ENCODE peak calls at places on chromosome 21, in seven cellular contexts. M, G, O, Y, I, B and T are unnamed samples.

GRCh38 chr21:44083631-44084291 is 23.4 kb upstream of the PWP2 start:
- DNase-seq in M (no peak), G (no peak), O (peak), Y (no peak), I (peak), B (no peak), T (no peak)

GRCh38 chr21:45594721-45595489 is 48.6 kb upstream of the PCBP3 start:
- DNase-seq in M (no peak), G (no peak), O (no peak), Y (no peak), I (no peak), B (no peak), T (no peak)

GRCh38 chr21:36428789-36429671 is 43.8 kb downstream of the CHAF1B start:
- DNase-seq in M (no peak), G (no peak), O (no peak), Y (no peak), I (no peak), B (no peak), T (no peak)

GRCh38 chr21:29265690-29266479 is 32.8 kb upstream of the BACH1 start:
- DNase-seq in M (peak), G (no peak), O (peak), Y (no peak), I (no peak), B (no peak), T (no peak)

GRCh38 chr21:29499734-29500343 is 201.1 kb downstream of the BACH1 start:
- DNase-seq in M (no peak), G (no peak), O (peak), Y (no peak), I (no peak), B (peak), T (no peak)

GRCh38 chr21:45084121-45084520 is 9.7 kb downstream of the ADARB1 start:
- DNase-seq in M (no peak), G (no peak), O (no peak), Y (no peak), I (no peak), B (no peak), T (no peak)

GRCh38 chr21:15063821-15064575 is 802 bp downstream of the NRIP1 start:
- DNase-seq in M (peak), G (peak), O (peak), Y (peak), I (peak), B (peak), T (peak)

GRCh38 chr21:42523941-42524340 is 10.3 kb downstream of the SLC37A1 start:
- DNase-seq in M (no peak), G (no peak), O (no peak), Y (no peak), I (no peak), B (no peak), T (no peak)

GRCh38 chr21:27475363-27475955 is 508.6 kb upstream of the ADAMTS5 start:
- DNase-seq in M (no peak), G (no peak), O (no peak), Y (no peak), I (no peak), B (no peak), T (no peak)

GRCh38 chr21:42411197-42411869 is 7.6 kb downstream of the UBASH3A start:
- DNase-seq in M (no peak), G (no peak), O (peak), Y (no peak), I (no peak), B (peak), T (no peak)

GRCh38 chr21:37373539-37373938 is 7.0 kb downstream of the DYRK1A start:
- DNase-seq in M (no peak), G (no peak), O (peak), Y (no peak), I (no peak), B (no peak), T (no peak)

GRCh38 chr21:28884481-28884880 is 108.2 kb downstream of the LTN1 start:
- DNase-seq in M (no peak), G (no peak), O (no peak), Y (no peak), I (no peak), B (no peak), T (no peak)

GRCh38 chr21:34765619-34766018 is 96.8 kb downstream of the CLIC6 start:
- DNase-seq in M (no peak), G (no peak), O (no peak), Y (no peak), I (no peak), B (no peak), T (no peak)

GRCh38 chr21:31901342-31901741 is 28.5 kb downstream of the HUNK start:
- DNase-seq in M (no peak), G (peak), O (no peak), Y (no peak), I (peak), B (no peak), T (no peak)

GRCh38 chr21:15293251-15293650 is 228.5 kb upstream of the NRIP1 start:
- DNase-seq in M (peak), G (no peak), O (peak), Y (no peak), I (no peak), B (no peak), T (no peak)

GRCh38 chr21:24200052-24200451 is 1407.2 kb downstream of the MRPL39 start:
- DNase-seq in M (no peak), G (no peak), O (no peak), Y (no peak), I (no peak), B (no peak), T (no peak)

GRCh38 chr21:36463204-36463603 is 16.7 kb downstream of the CLDN14 start:
- DNase-seq in M (no peak), G (no peak), O (no peak), Y (no peak), I (no peak), B (no peak), T (no peak)

GRCh38 chr21:27220416-27220815 is 253.5 kb upstream of the ADAMTS5 start:
- DNase-seq in M (peak), G (no peak), O (no peak), Y (no peak), I (no peak), B (no peak), T (no peak)

GRCh38 chr21:44735821-44736220 is 24.4 kb upstream of the TSPEAR start:
- DNase-seq in M (no peak), G (no peak), O (no peak), Y (no peak), I (no peak), B (no peak), T (no peak)

GRCh38 chr21:17359781-17360180 is 153.1 kb upstream of the CXADR start:
- DNase-seq in M (no peak), G (no peak), O (peak), Y (no peak), I (no peak), B (no peak), T (no peak)

GRCh38 chr21:34690041-34690792 is 21.4 kb downstream of the CLIC6 start:
- DNase-seq in M (no peak), G (no peak), O (peak), Y (no peak), I (peak), B (no peak), T (no peak)

GRCh38 chr21:32360401-32360981 is 32.3 kb downstream of the URB1 start:
- DNase-seq in M (no peak), G (no peak), O (peak), Y (no peak), I (no peak), B (no peak), T (no peak)

GRCh38 chr21:38244885-38245869 is 11.6 kb upstream of the KCNJ15 start:
- DNase-seq in M (peak), G (no peak), O (peak), Y (no peak), I (no peak), B (no peak), T (no peak)

GRCh38 chr21:41247561-41247968 is 69.0 kb upstream of the FAM3B start:
- DNase-seq in M (peak), G (peak), O (peak), Y (no peak), I (peak), B (no peak), T (no peak)

GRCh38 chr21:29104239-29104708 is 26.2 kb upstream of the MAP3K7CL start:
- DNase-seq in M (no peak), G (no peak), O (peak), Y (no peak), I (no peak), B (no peak), T (no peak)

GRCh38 chr21:42096593-42096992 is 25.5 kb downstream of the UMODL1 start:
- DNase-seq in M (peak), G (no peak), O (no peak), Y (no peak), I (no peak), B (no peak), T (no peak)

GRCh38 chr21:34933609-34934345 is 115.3 kb downstream of the RUNX1 start:
- DNase-seq in M (no peak), G (no peak), O (no peak), Y (no peak), I (no peak), B (no peak), T (no peak)

GRCh38 chr21:34639882-34640788 is 25.2 kb upstream of the RCAN1 start:
- DNase-seq in M (peak), G (no peak), O (no peak), Y (no peak), I (no peak), B (no peak), T (no peak)

GRCh38 chr21:45263534-45263933 is 24.2 kb downstream of the POFUT2 start:
- DNase-seq in M (no peak), G (no peak), O (no peak), Y (no peak), I (no peak), B (no peak), T (no peak)

GRCh38 chr21:43925609-43926008 is 60.6 kb downstream of the AGPAT3 start:
- DNase-seq in M (no peak), G (no peak), O (peak), Y (peak), I (no peak), B (no peak), T (no peak)

GRCh38 chr21:44089001-44089911 is 17.9 kb upstream of the PWP2 start:
- DNase-seq in M (no peak), G (no peak), O (no peak), Y (no peak), I (peak), B (no peak), T (no peak)

GRCh38 chr21:45945868-45946210 is 35.7 kb upstream of the COL6A1 start:
- DNase-seq in M (no peak), G (no peak), O (no peak), Y (no peak), I (no peak), B (no peak), T (no peak)

GRCh38 chr21:26965091-26965566 is 1.8 kb downstream of the ADAMTS5 start:
- DNase-seq in M (no peak), G (peak), O (no peak), Y (no peak), I (no peak), B (no peak), T (no peak)

GRCh38 chr21:42556476-42556875 is 42.8 kb downstream of the SLC37A1 start:
- DNase-seq in M (no peak), G (no peak), O (no peak), Y (no peak), I (no peak), B (peak), T (no peak)

GRCh38 chr21:36841866-36842265 is 124.6 kb downstream of the HLCS start:
- DNase-seq in M (no peak), G (no peak), O (peak), Y (no peak), I (no peak), B (no peak), T (no peak)

GRCh38 chr21:45405271-45405818 is 380 bp downstream of the COL18A1 start:
- DNase-seq in M (peak), G (no peak), O (no peak), Y (peak), I (no peak), B (no peak), T (peak)

GRCh38 chr21:26966978-26967913 is at the start of gene ADAMTS5:
- DNase-seq in M (peak), G (no peak), O (peak), Y (peak), I (peak), B (peak), T (peak)

GRCh38 chr21:28447453-28447852 is 545.2 kb downstream of the LTN1 start:
- DNase-seq in M (peak), G (no peak), O (no peak), Y (no peak), I (no peak), B (no peak), T (no peak)

GRCh38 chr21:46457801-46458314 is 833 bp upstream of the DIP2A start:
- DNase-seq in M (peak), G (peak), O (peak), Y (peak), I (no peak), B (no peak), T (peak)